ENCODE peak calls at places on chromosome 21, in ten cellular contexts. One of them, this sample, is unnamed.

GRCh38 chr21:31895069-31895851 is 22.4 kb downstream of the HUNK start:
- DNase-seq in HCT116: no peak
- DNase-seq in endothelial cell of umbilical vein: no peak
- DNase-seq in MM.1S: no peak
- DNase-seq in PC-9: no peak
- DNase-seq in fibroblast of lung: peak; percentile 19
- DNase-seq in H9: peak; percentile 13
- DNase-seq in OCI-LY7: no peak
- DNase-seq in neuronal stem cell: no peak
- DNase-seq in PC-3: no peak
- DNase-seq in this sample: no peak

GRCh38 chr21:28485301-28486022 is 507.2 kb downstream of the LTN1 start:
- DNase-seq in fibroblast of lung: peak; percentile 83
- DNase-seq in PC-3: peak; percentile 41
- DNase-seq in PC-9: no peak
- DNase-seq in HCT116: no peak
- DNase-seq in endothelial cell of umbilical vein: no peak
- DNase-seq in OCI-LY7: no peak
- DNase-seq in neuronal stem cell: no peak
- DNase-seq in MM.1S: no peak
- DNase-seq in H9: no peak
- DNase-seq in this sample: no peak

GRCh38 chr21:27802816-27803475 is 836.1 kb upstream of the ADAMTS5 start:
- DNase-seq in MM.1S: peak; percentile 67
- DNase-seq in H9: peak; percentile 57
- DNase-seq in PC-9: no peak
- DNase-seq in OCI-LY7: peak; percentile 4
- DNase-seq in neuronal stem cell: peak; percentile 18
- DNase-seq in HCT116: no peak
- DNase-seq in endothelial cell of umbilical vein: peak; percentile 39
- DNase-seq in fibroblast of lung: no peak
- DNase-seq in PC-3: peak; percentile 70
- DNase-seq in this sample: peak; percentile 60

GRCh38 chr21:46027855-46028493 is 46.4 kb downstream of the COL6A1 start:
- DNase-seq in MM.1S: no peak
- DNase-seq in neuronal stem cell: no peak
- DNase-seq in endothelial cell of umbilical vein: no peak
- DNase-seq in PC-3: no peak
- DNase-seq in HCT116: no peak
- DNase-seq in H9: no peak
- DNase-seq in PC-9: no peak
- DNase-seq in fibroblast of lung: peak; percentile 51
- DNase-seq in OCI-LY7: no peak
- DNase-seq in this sample: peak; percentile 5

GRCh38 chr21:35198004-35198403 is 148.9 kb upstream of the RUNX1 start:
- DNase-seq in H9: no peak
- DNase-seq in MM.1S: no peak
- DNase-seq in endothelial cell of umbilical vein: peak; percentile 69
- DNase-seq in PC-9: peak; percentile 48
- DNase-seq in OCI-LY7: no peak
- DNase-seq in PC-3: peak; percentile 99
- DNase-seq in neuronal stem cell: no peak
- DNase-seq in fibroblast of lung: peak; percentile 98
- DNase-seq in HCT116: peak; percentile 64
- DNase-seq in this sample: peak; percentile 39

GRCh38 chr21:28336299-28336698 is 656.4 kb downstream of the LTN1 start:
- DNase-seq in PC-9: peak; percentile 4
- DNase-seq in MM.1S: peak; percentile 48
- DNase-seq in fibroblast of lung: peak; percentile 73
- DNase-seq in neuronal stem cell: no peak
- DNase-seq in HCT116: no peak
- DNase-seq in endothelial cell of umbilical vein: peak; percentile 78
- DNase-seq in H9: no peak
- DNase-seq in PC-3: peak; percentile 76
- DNase-seq in OCI-LY7: peak; percentile 43
- DNase-seq in this sample: peak; percentile 78

GRCh38 chr21:42061195-42061865 is 9.8 kb upstream of the UMODL1 start:
- DNase-seq in H9: no peak
- DNase-seq in MM.1S: peak; percentile 96
- DNase-seq in OCI-LY7: peak; percentile 96
- DNase-seq in PC-3: no peak
- DNase-seq in endothelial cell of umbilical vein: no peak
- DNase-seq in fibroblast of lung: no peak
- DNase-seq in HCT116: no peak
- DNase-seq in PC-9: no peak
- DNase-seq in neuronal stem cell: no peak
- DNase-seq in this sample: no peak

GRCh38 chr21:46153259-46154154 is 1.9 kb downstream of the FTCD start:
- DNase-seq in PC-9: peak; percentile 37
- DNase-seq in H9: peak; percentile 80
- DNase-seq in fibroblast of lung: no peak
- DNase-seq in MM.1S: no peak
- DNase-seq in endothelial cell of umbilical vein: peak; percentile 47
- DNase-seq in OCI-LY7: peak; percentile 14
- DNase-seq in PC-3: peak; percentile 51
- DNase-seq in neuronal stem cell: peak; percentile 54
- DNase-seq in HCT116: no peak
- DNase-seq in this sample: peak; percentile 82

GRCh38 chr21:40845621-40846020 is 1.3 kb downstream of the DSCAM start:
- DNase-seq in neuronal stem cell: no peak
- DNase-seq in HCT116: no peak
- DNase-seq in H9: no peak
- DNase-seq in endothelial cell of umbilical vein: no peak
- DNase-seq in PC-3: peak; percentile 17
- DNase-seq in OCI-LY7: no peak
- DNase-seq in fibroblast of lung: peak; percentile 58
- DNase-seq in PC-9: no peak
- DNase-seq in MM.1S: no peak
- DNase-seq in this sample: no peak

GRCh38 chr21:35291034-35291433 is 241.9 kb upstream of the RUNX1 start:
- DNase-seq in MM.1S: no peak
- DNase-seq in HCT116: no peak
- DNase-seq in PC-3: no peak
- DNase-seq in PC-9: no peak
- DNase-seq in H9: no peak
- DNase-seq in neuronal stem cell: no peak
- DNase-seq in OCI-LY7: no peak
- DNase-seq in endothelial cell of umbilical vein: no peak
- DNase-seq in fibroblast of lung: no peak
- DNase-seq in this sample: no peak

GRCh38 chr21:24290151-24290833 is 1317.0 kb downstream of the MRPL39 start:
- DNase-seq in endothelial cell of umbilical vein: no peak
- DNase-seq in PC-9: no peak
- DNase-seq in neuronal stem cell: no peak
- DNase-seq in HCT116: no peak
- DNase-seq in OCI-LY7: no peak
- DNase-seq in PC-3: no peak
- DNase-seq in MM.1S: peak; percentile 75
- DNase-seq in fibroblast of lung: no peak
- DNase-seq in H9: no peak
- DNase-seq in this sample: no peak

GRCh38 chr21:26814374-26814773 is 30.8 kb downstream of the ADAMTS1 start:
- DNase-seq in PC-3: no peak
- DNase-seq in OCI-LY7: no peak
- DNase-seq in fibroblast of lung: no peak
- DNase-seq in PC-9: no peak
- DNase-seq in H9: no peak
- DNase-seq in endothelial cell of umbilical vein: no peak
- DNase-seq in MM.1S: no peak
- DNase-seq in HCT116: no peak
- DNase-seq in neuronal stem cell: no peak
- DNase-seq in this sample: no peak

GRCh38 chr21:42144679-42145568 is 73.8 kb downstream of the UMODL1 start:
- DNase-seq in endothelial cell of umbilical vein: no peak
- DNase-seq in OCI-LY7: peak; percentile 62
- DNase-seq in PC-3: no peak
- DNase-seq in HCT116: no peak
- DNase-seq in PC-9: no peak
- DNase-seq in H9: no peak
- DNase-seq in MM.1S: no peak
- DNase-seq in neuronal stem cell: no peak
- DNase-seq in fibroblast of lung: no peak
- DNase-seq in this sample: no peak

DNA sequence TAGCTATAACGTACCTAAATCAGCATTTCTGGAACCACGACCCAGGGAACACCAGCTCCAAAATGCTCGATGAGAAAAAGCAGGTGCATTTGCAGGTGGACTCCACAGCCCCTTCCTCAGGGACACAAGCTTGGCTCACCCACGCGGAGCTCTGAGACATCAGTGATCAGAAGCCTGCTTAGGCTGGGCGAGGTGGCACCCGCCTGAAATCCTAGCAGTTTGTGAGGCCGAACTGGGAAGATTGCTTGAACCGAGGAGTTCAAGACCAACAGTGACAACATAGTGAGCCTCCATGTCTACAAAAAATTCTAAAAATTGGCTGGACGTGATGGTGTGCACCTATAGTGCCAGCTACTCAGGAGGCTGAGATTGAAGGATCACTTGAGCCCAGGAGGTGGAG is 2.5 kb upstream of the TSPEAR start:
- DNase-seq in endothelial cell of umbilical vein: no peak
- DNase-seq in fibroblast of lung: no peak
- DNase-seq in OCI-LY7: no peak
- DNase-seq in H9: no peak
- DNase-seq in PC-3: no peak
- DNase-seq in PC-9: no peak
- DNase-seq in HCT116: no peak
- DNase-seq in neuronal stem cell: no peak
- DNase-seq in MM.1S: no peak
- DNase-seq in this sample: no peak
- H2AFZ ChIP-seq in endothelial cell of umbilical vein: no peak overlapping the region
- H2AFZ ChIP-seq in fibroblast of lung: no peak overlapping the region
- H2AFZ ChIP-seq in OCI-LY7: no peak overlapping the region
- H2AFZ ChIP-seq in H9: no peak overlapping the region
- H2AFZ ChIP-seq in PC-3: no peak overlapping the region
- H2AFZ ChIP-seq in PC-9: no peak overlapping the region
- H2AFZ ChIP-seq in HCT116: no peak overlapping the region
- H2AFZ ChIP-seq in neuronal stem cell: no peak overlapping the region
- H2AFZ ChIP-seq in MM.1S: no peak overlapping the region
- H2AFZ ChIP-seq in this sample: no peak overlapping the region

GRCh38 chr21:36544545-36544944 is 64.6 kb upstream of the CLDN14 start:
- DNase-seq in neuronal stem cell: no peak
- DNase-seq in OCI-LY7: no peak
- DNase-seq in fibroblast of lung: no peak
- DNase-seq in H9: no peak
- DNase-seq in PC-3: no peak
- DNase-seq in endothelial cell of umbilical vein: no peak
- DNase-seq in HCT116: no peak
- DNase-seq in PC-9: no peak
- DNase-seq in MM.1S: no peak
- DNase-seq in this sample: no peak
- H3K4me2 ChIP-seq in neuronal stem cell: no peak overlapping the region
- H3K4me2 ChIP-seq in OCI-LY7: no peak overlapping the region
- H3K4me2 ChIP-seq in fibroblast of lung: no peak overlapping the region
- H3K4me2 ChIP-seq in H9: no peak overlapping the region
- H3K4me2 ChIP-seq in PC-3: no peak overlapping the region
- H3K4me2 ChIP-seq in endothelial cell of umbilical vein: no peak overlapping the region
- H3K4me2 ChIP-seq in HCT116: no peak overlapping the region
- H3K4me2 ChIP-seq in PC-9: no peak overlapping the region
- H3K4me2 ChIP-seq in MM.1S: no peak overlapping the region
- H3K4me2 ChIP-seq in this sample: no peak overlapping the region

DNA sequence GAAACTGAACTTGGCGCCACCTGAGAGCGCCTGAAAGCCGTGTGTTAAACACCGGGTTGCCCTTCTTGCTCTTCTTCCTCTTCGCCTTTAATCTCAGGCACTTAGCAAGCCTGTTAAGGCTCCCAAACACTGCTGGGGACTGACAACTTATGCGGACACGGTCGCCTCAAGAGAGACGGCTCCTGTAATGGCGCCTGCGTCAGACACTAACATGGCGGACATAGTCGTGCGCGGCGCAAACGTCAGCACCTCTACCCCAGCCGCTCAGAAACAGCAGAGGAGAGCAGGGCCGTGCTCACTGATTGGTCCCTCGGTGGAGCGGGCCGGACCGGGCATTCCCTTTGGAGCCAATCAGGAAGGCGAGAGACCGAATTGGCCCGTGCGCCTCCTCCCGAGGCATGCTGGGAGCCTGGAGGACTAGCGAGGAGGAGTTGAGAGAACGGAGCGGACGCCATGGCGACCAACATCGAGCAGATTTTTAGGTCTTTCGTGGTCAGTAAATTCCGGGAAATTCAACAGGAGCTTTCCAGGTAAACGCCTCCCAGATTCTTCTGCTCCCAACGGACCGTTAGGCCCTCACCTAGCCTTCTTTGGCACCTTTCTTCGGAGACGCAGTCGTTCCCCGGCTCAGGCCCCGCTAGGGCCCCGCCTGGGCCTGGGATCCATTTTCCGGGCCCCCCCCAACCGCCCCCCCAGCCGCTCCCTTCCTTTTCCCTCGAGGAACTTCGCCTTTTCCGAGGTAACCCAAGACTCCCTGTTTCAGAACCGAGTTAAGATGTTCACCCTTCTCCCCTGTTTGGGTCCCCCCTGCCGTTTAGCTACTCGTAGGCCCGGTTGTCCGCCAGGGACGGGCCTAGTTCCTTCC is at the start of gene SON:
- DNase-seq in OCI-LY7: peak; percentile 98
- DNase-seq in endothelial cell of umbilical vein: peak; percentile 99
- DNase-seq in MM.1S: peak; percentile 100
- DNase-seq in H9: peak; percentile 99
- DNase-seq in PC-3: peak; percentile 99
- DNase-seq in PC-9: peak; percentile 95
- DNase-seq in neuronal stem cell: peak; percentile 96
- DNase-seq in HCT116: peak; percentile 96
- DNase-seq in fibroblast of lung: peak; percentile 99
- DNase-seq in this sample: peak; percentile 99
- H2AFZ ChIP-seq in OCI-LY7: peak within 1 kb of the TSS; percentile 23
- H2AFZ ChIP-seq in endothelial cell of umbilical vein: peak within 1 kb of the TSS; percentile 71
- H2AFZ ChIP-seq in MM.1S: peak within 1 kb of the TSS; percentile 37
- H2AFZ ChIP-seq in H9: peak within 1 kb of the TSS; percentile 53
- H2AFZ ChIP-seq in PC-3: peak within 1 kb of the TSS; percentile 69
- H2AFZ ChIP-seq in PC-9: peak within 1 kb of the TSS; percentile 79
- H2AFZ ChIP-seq in neuronal stem cell: peak within 1 kb of the TSS; percentile 85
- H2AFZ ChIP-seq in HCT116: no peak within 1 kb of the TSS
- H2AFZ ChIP-seq in fibroblast of lung: peak within 1 kb of the TSS; percentile 76
- H2AFZ ChIP-seq in this sample: peak within 1 kb of the TSS; percentile 47

DNA sequence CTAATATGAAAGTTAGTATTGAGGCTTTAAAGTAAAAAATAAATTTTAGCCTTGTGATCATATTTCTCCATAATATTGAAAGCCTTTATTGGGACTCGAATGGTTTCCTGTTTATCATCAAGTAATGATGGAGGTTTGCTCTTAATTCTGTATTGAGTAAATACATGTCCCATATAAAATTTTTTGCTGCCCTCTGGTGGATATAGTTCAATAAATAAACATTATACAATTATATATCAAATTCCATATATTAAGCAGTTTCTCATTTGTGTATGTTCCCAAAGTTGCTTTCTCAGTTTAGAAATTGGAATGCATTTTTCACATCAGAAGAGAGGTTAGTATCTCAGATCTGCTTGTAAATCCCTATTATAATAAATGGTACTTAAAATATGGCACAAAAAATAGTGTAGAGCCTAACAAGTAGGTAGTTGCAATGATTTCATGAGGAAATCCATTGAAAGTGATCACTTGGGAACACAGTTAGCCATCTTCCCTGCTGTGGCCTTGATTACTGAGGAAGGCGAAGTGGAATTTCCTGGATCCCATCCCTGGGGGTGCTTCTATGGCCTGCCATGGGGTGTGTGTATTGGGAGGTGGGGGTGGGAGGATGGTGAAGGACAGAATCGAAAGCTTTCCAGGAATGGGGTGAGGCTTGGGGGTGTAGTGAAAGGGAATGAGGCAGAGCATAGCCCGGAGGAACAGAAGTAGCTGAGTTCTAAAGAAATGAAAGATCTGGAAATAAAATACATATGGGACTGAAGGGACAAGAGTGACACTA is 84.1 kb upstream of the C21orf91 start:
- DNase-seq in fibroblast of lung: peak; percentile 25
- DNase-seq in endothelial cell of umbilical vein: peak; percentile 29
- DNase-seq in neuronal stem cell: no peak
- DNase-seq in HCT116: no peak
- DNase-seq in MM.1S: peak; percentile 67
- DNase-seq in OCI-LY7: peak; percentile 74
- DNase-seq in PC-3: peak; percentile 73
- DNase-seq in H9: no peak
- DNase-seq in PC-9: no peak
- DNase-seq in this sample: peak; percentile 56
- H3K4me2 ChIP-seq in fibroblast of lung: no peak overlapping the region
- H3K4me2 ChIP-seq in endothelial cell of umbilical vein: no peak overlapping the region
- H3K4me2 ChIP-seq in neuronal stem cell: no peak overlapping the region
- H3K4me2 ChIP-seq in HCT116: no peak overlapping the region
- H3K4me2 ChIP-seq in MM.1S: no peak overlapping the region
- H3K4me2 ChIP-seq in OCI-LY7: no peak overlapping the region
- H3K4me2 ChIP-seq in PC-3: no peak overlapping the region
- H3K4me2 ChIP-seq in H9: no peak overlapping the region
- H3K4me2 ChIP-seq in PC-9: peak overlapping the region; percentile 55
- H3K4me2 ChIP-seq in this sample: no peak overlapping the region